ENCODE peak calls at places on chromosomes 5 and 9, in four cellular contexts. M is Panc1, N is HCT116, H is K562. Y is an unnamed sample.

GRCh38 chr9:14372437-14373318 is 58.7 kb upstream of the NFIB start:
- DNase-seq in H (peak), N (peak), M (no peak), Y (peak)

GRCh38 chr9:130943780-130944179 is 4.7 kb upstream of the FIBCD1 start:
- DNase-seq in N (no peak), M (no peak), H (peak), Y (no peak)

GRCh38 chr5:80289320-80289719 is 30.5 kb upstream of the SPZ1 start:
- DNase-seq in M (no peak), N (no peak), H (no peak), Y (no peak)

GRCh38 chr5:155082401-155082800 is 68.8 kb downstream of the KIF4B start:
- DNase-seq in N (peak), H (no peak), M (peak), Y (no peak)

GRCh38 chr9:84863372-84863771 is 193.8 kb downstream of the NTRK2 start:
- DNase-seq in M (no peak), H (no peak), N (no peak), Y (no peak)

GRCh38 chr9:38243993-38244392 is 148.5 kb upstream of the ALDH1B1 start:
- DNase-seq in M (no peak), H (no peak), N (no peak), Y (no peak)

GRCh38 chr5:137743031-137743640 is 7.2 kb upstream of the KLHL3 start:
- DNase-seq in N (peak), H (peak), M (no peak), Y (peak)

GRCh38 chr5:91937121-91937520 is 554.0 kb upstream of the ARRDC3 start:
- DNase-seq in H (no peak), M (no peak), N (no peak), Y (no peak)

GRCh38 chr9:91077624-91078023 is 276.0 kb downstream of the SYK start:
- DNase-seq in N (no peak), H (no peak), M (no peak), Y (no peak)

GRCh38 chr5:80411589-80412219 is 3.8 kb downstream of the ZFYVE16 start:
- DNase-seq in N (no peak), M (no peak), H (peak), Y (no peak)

GRCh38 chr5:59164041-59164830 is 581.4 kb downstream of the RAB3C start:
- DNase-seq in N (no peak), M (no peak), H (no peak), Y (no peak)

GRCh38 chr9:14312721-14313377 is 1.1 kb downstream of the NFIB start:
- DNase-seq in M (no peak), N (no peak), H (peak), Y (no peak)

GRCh38 chr5:135269828-135270545 is 129.0 kb downstream of the MACROH2A1 start:
- DNase-seq in M (no peak), N (no peak), H (no peak), Y (no peak)

GRCh38 chr5:138869763-138870500 is 5.2 kb downstream of the LRRTM2 start:
- DNase-seq in H (no peak), M (no peak), N (no peak), Y (no peak)

GRCh38 chr5:175853573-175854230 is 17.7 kb upstream of the CPLX2 start:
- DNase-seq in N (no peak), M (no peak), H (no peak), Y (peak)

GRCh38 chr5:161306354-161306990 is 240.1 kb downstream of the GABRB2 start:
- DNase-seq in N (no peak), M (no peak), H (no peak), Y (no peak)

GRCh38 chr5:135138116-135138850 is 104.3 kb upstream of the PITX1 start:
- DNase-seq in M (no peak), N (no peak), H (no peak), Y (no peak)

GRCh38 chr9:73074176-73074708 is 77.4 kb upstream of the ANXA1 start:
- DNase-seq in H (no peak), M (no peak), N (no peak), Y (peak)

GRCh38 chr5:128116445-128116844 is 32.9 kb downstream of the SLC12A2 start:
- DNase-seq in M (no peak), H (no peak), N (no peak), Y (no peak)

GRCh38 chr5:143860211-143860610 is 48.2 kb downstream of the HMHB1 start:
- DNase-seq in N (no peak), H (no peak), M (no peak), Y (peak)

GRCh38 chr9:129626944-129627297 is 958 bp downstream of the NTMT1 start:
- DNase-seq in H (no peak), M (no peak), N (no peak), Y (no peak)

GRCh38 chr9:124221685-124222084 is 36.1 kb upstream of the NEK6 start:
- DNase-seq in N (no peak), H (no peak), M (no peak), Y (no peak)

GRCh38 chr9:132857031-132857430 is 21.1 kb downstream of the AK8 start:
- DNase-seq in M (no peak), H (no peak), N (no peak), Y (no peak)
- TF ChIP-seq TCF7L2 in M (no peak), H (no peak), N (no peak), Y (no peak)

GRCh38 chr9:70589571-70590263 is 175.3 kb upstream of the KLF9 start:
- DNase-seq in H (no peak), N (no peak), M (no peak), Y (no peak)

GRCh38 chr9:70588381-70588780 is 173.9 kb upstream of the KLF9 start:
- DNase-seq in H (no peak), N (no peak), M (no peak), Y (no peak)

GRCh38 chr9:70593241-70593640 is 178.8 kb upstream of the KLF9 start:
- DNase-seq in N (no peak), M (no peak), H (no peak), Y (no peak)

GRCh38 chr9:70588999-70589398 is 174.5 kb upstream of the KLF9 start:
- DNase-seq in N (no peak), H (no peak), M (no peak), Y (no peak)

GRCh38 chr9:70590264-70590646 is 175.8 kb upstream of the KLF9 start:
- DNase-seq in M (no peak), H (no peak), N (no peak), Y (no peak)
- TF ChIP-seq TCF7L2 in M (no peak), H (no peak), N (no peak), Y (no peak)

GRCh38 chr5:20575515-20575914 is 587.5 kb upstream of the CDH18 start:
- DNase-seq in M (no peak), H (no peak), N (no peak), Y (no peak)
- TF ChIP-seq TCF7L2 in M (no peak), H (no peak), N (no peak), Y (no peak)

DNA sequence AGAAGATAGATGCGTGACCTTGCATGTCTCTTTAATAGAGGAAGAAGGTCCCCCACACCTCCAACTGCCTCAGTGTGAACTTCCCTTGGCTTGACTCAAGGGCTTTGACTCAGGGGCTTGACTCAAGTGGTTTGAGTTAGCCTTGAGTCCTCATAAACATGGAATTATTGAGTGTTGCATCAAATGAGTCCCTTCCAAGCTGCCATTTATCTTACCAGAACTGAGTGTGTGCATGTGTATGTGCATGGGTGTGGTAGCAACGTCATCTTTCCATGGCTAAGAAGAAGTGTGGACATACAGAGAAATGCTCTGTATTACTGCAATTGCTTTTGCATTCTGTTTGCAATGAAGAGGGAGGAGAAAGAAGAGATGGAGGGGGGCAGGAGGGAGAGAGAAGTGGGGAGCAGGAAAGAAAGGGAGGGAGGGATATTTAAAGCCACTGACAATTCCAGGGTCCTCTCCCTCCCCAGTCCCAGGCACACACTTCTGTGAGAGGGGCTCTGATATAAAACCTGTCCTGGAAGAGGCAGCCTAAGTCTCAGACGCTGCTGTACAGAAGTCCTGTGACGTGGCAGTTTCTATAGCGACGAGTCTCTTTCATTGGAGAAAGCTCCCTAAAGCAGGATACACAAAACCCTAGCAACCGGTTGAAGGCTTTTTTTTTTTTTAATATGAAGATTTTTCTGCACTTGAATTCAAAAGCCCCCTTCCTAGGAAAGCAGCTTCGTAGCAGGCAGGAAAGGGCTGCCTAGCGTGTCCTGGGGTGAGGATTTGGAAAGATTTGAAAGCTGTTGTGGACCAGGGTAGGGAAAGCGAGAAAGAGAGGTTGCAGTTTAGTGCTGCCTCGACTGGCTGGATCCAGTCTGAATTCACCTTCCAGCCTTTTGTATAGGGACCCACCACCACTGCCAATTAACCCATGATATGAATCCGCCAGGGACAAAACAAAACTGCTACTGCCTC is 93.3 kb upstream of the MAP1B start:
- DNase-seq in H (no peak), N (no peak), M (no peak), Y (no peak)
- TF ChIP-seq TCF7L2 in H (no peak), N (no peak), M (no peak), Y (no peak)

GRCh38 chr9:95224371-95225015 is 93.0 kb downstream of the FANCC start:
- DNase-seq in H (no peak), N (no peak), M (no peak), Y (no peak)
- TF ChIP-seq TCF7L2 in H (no peak), N (no peak), M (no peak), Y (no peak)

Y was measured in HepG2.